ENCODE peak calls at places on chromosomes 11 and 22, in seven cellular contexts. R, S, X, C, Q, P and E are unnamed samples. For H3K9me3, the result is how much of the 10 kb centered on the place peaks cover.

GRCh38 chr11:17021550-17021949 is 7.3 kb upstream of the PLEKHA7 start:
- DNase-seq in R (no peak), S (no peak), X (no peak), Q (no peak), C (no peak), P (no peak), E (no peak)

GRCh38 chr22:45336971-45337431 is 27.3 kb downstream of the FAM118A start:
- DNase-seq in R (peak), S (peak), X (no peak), C (peak), P (no peak), Q (no peak), E (no peak)

GRCh38 chr11:60251485-60252207 is 8.7 kb upstream of the MS4A4E start:
- DNase-seq in Q (peak), R (no peak), S (no peak), C (peak), X (peak), P (no peak), E (no peak)

GRCh38 chr11:65095974-65096806 is at the start of gene VPS51:
- DNase-seq in Q (peak), S (peak), X (peak), R (peak), C (peak), P (peak), E (peak)

GRCh38 chr22:45435544-45436139 is 22.1 kb downstream of the RIBC2 start:
- DNase-seq in C (peak), P (peak), X (peak), R (peak), S (peak), Q (peak), E (peak)

GRCh38 chr11:117201516-117201866 is 2.3 kb downstream of the TAGLN start:
- DNase-seq in X (no peak), P (no peak), S (no peak), R (no peak), Q (no peak), C (peak), E (no peak)

GRCh38 chr22:24694971-24695928 is 79.3 kb downstream of the PIWIL3 start:
- DNase-seq in P (no peak), S (no peak), C (no peak), Q (peak), X (no peak), R (no peak), E (no peak)

GRCh38 chr22:23065069-23065451 is 5.3 kb upstream of the GNAZ start:
- DNase-seq in C (no peak), Q (peak), P (peak), S (no peak), X (no peak), R (no peak), E (no peak)

GRCh38 chr11:10646005-10646404 is 47.5 kb downstream of the IRAG1 start:
- DNase-seq in Q (no peak), R (no peak), S (no peak), C (peak), X (no peak), P (peak), E (no peak)

GRCh38 chr11:7019500-7020182 is 505 bp downstream of the ZNF214 start:
- DNase-seq in P (peak), S (no peak), X (no peak), R (no peak), Q (no peak), C (peak), E (no peak)

GRCh38 chr22:28600546-28601143 is 79.0 kb downstream of the TTC28 start:
- DNase-seq in Q (no peak), P (no peak), R (no peak), S (no peak), X (peak), C (peak), E (no peak)

GRCh38 chr22:25626146-25626992 is 61.9 kb downstream of the GRK3 start:
- DNase-seq in C (no peak), R (no peak), X (no peak), P (no peak), Q (no peak), S (no peak), E (no peak)

GRCh38 chr11:43950323-43950855 is 8.0 kb downstream of the C11orf96 start:
- DNase-seq in X (no peak), P (no peak), C (no peak), S (no peak), R (no peak), Q (no peak), E (no peak)

GRCh38 chr11:6638437-6638836 is 17.2 kb downstream of the DCHS1 start:
- DNase-seq in P (no peak), X (no peak), S (no peak), C (no peak), Q (no peak), R (no peak), E (no peak)

GRCh38 chr11:43135966-43136534 is 175.7 kb upstream of the API5 start:
- DNase-seq in X (no peak), Q (no peak), C (no peak), S (no peak), R (no peak), P (no peak), E (no peak)

GRCh38 chr22:45263790-45264269 is 20.9 kb upstream of the UPK3A start:
- DNase-seq in R (no peak), S (no peak), X (no peak), P (peak), C (peak), Q (peak), E (no peak)

GRCh38 chr11:7246179-7246578 is 5.5 kb upstream of the SYT9 start:
- DNase-seq in C (no peak), R (no peak), S (no peak), Q (no peak), X (no peak), P (no peak), E (no peak)

GRCh38 chr11:101126551-101127347 is 2.9 kb downstream of the PGR start:
- DNase-seq in P (peak), X (peak), Q (peak), S (no peak), R (no peak), C (peak), E (no peak)

GRCh38 chr22:46055176-46055850 is 78.4 kb upstream of the WNT7B start:
- DNase-seq in Q (peak), P (peak), X (no peak), C (no peak), S (no peak), R (no peak), E (no peak)

GRCh38 chr22:26585104-26585790 is 4.7 kb downstream of the TPST2 start:
- DNase-seq in Q (no peak), X (no peak), C (peak), P (peak), R (no peak), S (no peak), E (no peak)

GRCh38 chr11:120270386-120270785 is 30.4 kb downstream of the POU2F3 start:
- DNase-seq in Q (no peak), R (no peak), X (no peak), C (peak), P (no peak), S (no peak), E (no peak)

GRCh38 chr11:704799-705645 is 1.0 kb upstream of the EPS8L2 start:
- DNase-seq in X (no peak), P (no peak), S (no peak), Q (peak), R (no peak), C (no peak), E (no peak)

GRCh38 chr11:61336171-61336935 is 3.3 kb downstream of the TKFC start:
- DNase-seq in P (peak), X (peak), S (peak), C (peak), Q (peak), R (no peak), E (peak)

GRCh38 chr11:43492701-43493100 is 134.0 kb downstream of the TTC17 start:
- DNase-seq in S (no peak), X (no peak), C (no peak), R (no peak), P (no peak), Q (no peak), E (no peak)

GRCh38 chr22:38030311-38031133 is 26.7 kb upstream of the PICK1 start:
- DNase-seq in P (no peak), R (no peak), C (no peak), Q (peak), X (no peak), S (no peak), E (no peak)

GRCh38 chr11:105673089-105673488 is 63.2 kb downstream of the GRIA4 start:
- DNase-seq in X (peak), P (no peak), Q (peak), C (peak), R (no peak), S (no peak), E (no peak)

GRCh38 chr22:46604306-46604690 is 15.9 kb upstream of the GRAMD4 start:
- DNase-seq in S (peak), Q (no peak), C (peak), R (no peak), P (no peak), X (no peak), E (no peak)

GRCh38 chr11:125338435-125338834 is 157.6 kb downstream of the FEZ1 start:
- DNase-seq in R (no peak), P (peak), C (no peak), X (no peak), Q (no peak), S (no peak), E (no peak)

GRCh38 chr11:45324459-45324858 is 38.3 kb upstream of the SYT13 start:
- DNase-seq in Q (no peak), R (no peak), C (no peak), P (no peak), X (no peak), S (no peak), E (no peak)

GRCh38 chr11:45108070-45109064 is 38.1 kb upstream of the PRDM11 start:
- DNase-seq in Q (no peak), C (no peak), S (no peak), P (no peak), X (no peak), R (no peak), E (no peak)

GRCh38 chr22:36334838-36335603 is 52.7 kb downstream of the MYH9 start:
- DNase-seq in P (no peak), R (no peak), S (peak), C (peak), Q (no peak), X (no peak), E (no peak)

GRCh38 chr11:110892741-110893285 is 180.6 kb upstream of the ARHGAP20 start:
- DNase-seq in R (no peak), C (peak), Q (no peak), P (no peak), S (no peak), X (no peak), E (no peak)

GRCh38 chr22:41904450-41905410 is 10.1 kb downstream of the SHISA8 start:
- DNase-seq in S (no peak), C (no peak), Q (peak), P (no peak), X (no peak), R (no peak), E (no peak)

GRCh38 chr22:49381595-49382450 is 445.9 kb downstream of the BRD1 start:
- DNase-seq in Q (peak), R (no peak), P (no peak), C (no peak), X (no peak), S (no peak), E (no peak)
- H3K9me3 ChIP-seq in Q (under half), R (under half), P (under half), C (under half), X (under half), S (under half), E (under half)

DNA sequence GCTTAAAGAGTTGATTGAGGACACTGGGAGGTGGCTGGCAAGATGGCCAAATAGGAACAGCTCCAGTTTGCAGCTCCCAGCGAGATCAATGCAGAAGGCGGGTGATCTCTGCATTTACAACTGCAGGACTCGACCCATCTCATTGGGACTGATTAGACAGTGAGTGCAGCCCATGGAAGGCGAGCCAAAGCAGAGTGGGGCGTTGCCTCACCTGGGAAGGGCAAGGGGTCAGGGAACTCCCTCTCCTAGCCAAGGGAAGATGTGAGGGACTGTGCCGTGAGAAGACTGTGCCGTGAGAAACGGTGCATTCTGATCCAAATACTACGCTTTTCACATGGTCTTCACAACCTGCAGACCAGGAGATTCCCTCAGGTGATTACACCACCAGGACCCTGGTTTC is 36.4 kb downstream of the ARHGAP32 start:
- DNase-seq in R (no peak), Q (no peak), S (no peak), X (no peak), C (no peak), P (no peak), E (no peak)
- H3K9me3 ChIP-seq in R (under half), Q (under half), S (under half), X (under half), C (under half), P (under half), E (under half)

DNA sequence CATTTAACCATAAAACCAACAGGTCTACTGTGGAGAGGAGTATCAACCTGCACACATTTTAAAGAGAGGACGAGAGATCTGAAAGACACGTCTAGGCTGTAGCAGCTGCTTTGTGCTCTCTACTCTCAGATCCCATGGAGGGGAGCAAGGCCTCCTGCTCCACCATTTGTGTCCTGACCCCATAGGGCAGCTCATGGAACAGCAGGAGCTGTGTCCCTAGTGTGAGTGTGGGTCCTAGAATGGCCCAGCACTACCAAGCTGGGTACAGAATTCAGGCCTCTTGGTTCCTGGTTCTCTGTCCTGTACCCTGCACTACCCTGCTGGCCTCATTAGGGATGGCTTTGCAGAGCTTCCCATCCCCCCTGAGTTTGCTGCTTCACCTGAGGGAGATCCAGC is 76.5 kb downstream of the DHCR7 start:
- DNase-seq in S (no peak), P (no peak), X (no peak), C (no peak), Q (no peak), R (no peak), E (no peak)
- H3K9me3 ChIP-seq in S (under half), P (under half), X (under half), C (under half), Q (under half), R (under half), E (under half)

GRCh38 chr22:39268645-39269044 is 23.9 kb upstream of the PDGFB start:
- DNase-seq in X (no peak), Q (no peak), S (no peak), R (no peak), P (no peak), C (no peak), E (no peak)
- H3K9me3 ChIP-seq in X (under half), Q (under half), S (under half), R (under half), P (under half), C (under half), E (under half)

GRCh38 chr11:2652857-2653643 is 46.7 kb downstream of the KCNQ1OT1 start:
- DNase-seq in Q (no peak), P (peak), S (no peak), X (no peak), C (peak), R (no peak), E (no peak)

GRCh38 chr11:2653930-2654739 is 45.7 kb downstream of the KCNQ1OT1 start:
- DNase-seq in X (no peak), S (no peak), C (no peak), R (no peak), Q (no peak), P (no peak), E (no peak)

GRCh38 chr11:2651054-2651617 is 48.7 kb downstream of the KCNQ1OT1 start:
- DNase-seq in S (no peak), Q (no peak), P (no peak), X (no peak), C (no peak), R (no peak), E (no peak)

GRCh38 chr11:2651826-2652237 is 48.0 kb downstream of the KCNQ1OT1 start:
- DNase-seq in S (no peak), R (no peak), X (no peak), Q (no peak), P (peak), C (no peak), E (no peak)

GRCh38 chr11:2652362-2652761 is 47.4 kb downstream of the KCNQ1OT1 start:
- DNase-seq in Q (no peak), P (no peak), R (no peak), C (no peak), X (no peak), S (no peak), E (no peak)
- H3K9me3 ChIP-seq in Q (half or more), P (under half), R (under half), C (under half), X (under half), S (under half), E (under half)